ENCODE peak calls at places on chromosomes 1 and 21, in four cellular contexts. Y, C, U and L are unnamed samples.

GRCh38 chr1:16418823-16419425 is 18.3 kb downstream of the SPATA21 start:
- DNase-seq in C (no peak), U (no peak), Y (no peak), L (no peak)

GRCh38 chr1:228646717-228647522 is 88.4 kb upstream of the RHOU start:
- DNase-seq in C (no peak), U (no peak), Y (peak; percentile 55), L (peak; percentile 66)

GRCh38 chr1:236261898-236262297 is 19.9 kb downstream of the ERO1B start:
- DNase-seq in Y (no peak), U (no peak), C (no peak), L (no peak)

GRCh38 chr1:8389962-8390535 is 72.1 kb downstream of the SLC45A1 start:
- DNase-seq in U (no peak), C (no peak), Y (no peak), L (no peak)

GRCh38 chr1:215594640-215595039 is 27.5 kb downstream of the KCTD3 start:
- DNase-seq in U (no peak), Y (no peak), C (no peak), L (no peak)

GRCh38 chr1:40078512-40079333 is 18.3 kb downstream of the PPT1 start:
- DNase-seq in C (no peak), Y (peak; percentile 70), U (peak; percentile 72), L (peak; percentile 79)

GRCh38 chr1:8739377-8739776 is 78.1 kb downstream of the RERE start:
- DNase-seq in C (no peak), U (no peak), Y (no peak), L (no peak)

GRCh38 chr1:55468438-55468837 is 253.3 kb upstream of the USP24 start:
- DNase-seq in U (no peak), Y (peak; percentile 31), C (no peak), L (no peak)

GRCh38 chr1:43317817-43318471 is 17.2 kb downstream of the TIE1 start:
- DNase-seq in U (peak; percentile 59), Y (no peak), C (no peak), L (no peak)

GRCh38 chr1:235246022-235246948 is 81.7 kb downstream of the ARID4B start:
- DNase-seq in U (no peak), Y (no peak), C (no peak), L (no peak)

GRCh38 chr1:44721521-44722361 is 9.2 kb downstream of the RNU5D-1 start:
- DNase-seq in Y (peak; percentile 43), U (peak; percentile 92), C (peak; percentile 99), L (no peak)

GRCh38 chr1:906532-907420 is 16.9 kb upstream of the SAMD11 start:
- DNase-seq in C (no peak), U (no peak), Y (peak; percentile 19), L (no peak)

GRCh38 chr1:199549424-199549823 is 478.1 kb upstream of the NR5A2 start:
- DNase-seq in U (no peak), C (no peak), Y (no peak), L (no peak)

GRCh38 chr21:31536138-31536537 is 123.4 kb upstream of the SOD1 start:
- DNase-seq in C (no peak), U (no peak), Y (no peak), L (no peak)

GRCh38 chr1:8343044-8343443 is 25.1 kb downstream of the SLC45A1 start:
- DNase-seq in U (no peak), Y (no peak), C (no peak), L (no peak)

GRCh38 chr1:63693956-63694607 is 79.7 kb upstream of the ROR1 start:
- DNase-seq in C (no peak), Y (no peak), U (no peak), L (no peak)

GRCh38 chr21:35099310-35099709 is 50.2 kb upstream of the RUNX1 start:
- DNase-seq in C (no peak), U (no peak), Y (no peak), L (no peak)

GRCh38 chr1:248853668-248854375 is 5.1 kb downstream of the ZNF692 start:
- DNase-seq in U (no peak), Y (no peak), C (no peak), L (no peak)

GRCh38 chr21:37528150-37528937 is 161.8 kb downstream of the DYRK1A start:
- DNase-seq in C (no peak), U (peak; percentile 44), Y (no peak), L (no peak)

GRCh38 chr1:210496063-210496462 is 167.4 kb downstream of the HHAT start:
- DNase-seq in C (no peak), Y (no peak), U (no peak), L (no peak)

GRCh38 chr1:211474426-211474825 is 17.5 kb downstream of the RD3 start:
- DNase-seq in C (no peak), U (peak; percentile 15), Y (no peak), L (no peak)

GRCh38 chr1:220113136-220113695 is 19.3 kb downstream of the IARS2 start:
- DNase-seq in U (peak; percentile 59), C (no peak), Y (peak; percentile 52), L (no peak)

DNA sequence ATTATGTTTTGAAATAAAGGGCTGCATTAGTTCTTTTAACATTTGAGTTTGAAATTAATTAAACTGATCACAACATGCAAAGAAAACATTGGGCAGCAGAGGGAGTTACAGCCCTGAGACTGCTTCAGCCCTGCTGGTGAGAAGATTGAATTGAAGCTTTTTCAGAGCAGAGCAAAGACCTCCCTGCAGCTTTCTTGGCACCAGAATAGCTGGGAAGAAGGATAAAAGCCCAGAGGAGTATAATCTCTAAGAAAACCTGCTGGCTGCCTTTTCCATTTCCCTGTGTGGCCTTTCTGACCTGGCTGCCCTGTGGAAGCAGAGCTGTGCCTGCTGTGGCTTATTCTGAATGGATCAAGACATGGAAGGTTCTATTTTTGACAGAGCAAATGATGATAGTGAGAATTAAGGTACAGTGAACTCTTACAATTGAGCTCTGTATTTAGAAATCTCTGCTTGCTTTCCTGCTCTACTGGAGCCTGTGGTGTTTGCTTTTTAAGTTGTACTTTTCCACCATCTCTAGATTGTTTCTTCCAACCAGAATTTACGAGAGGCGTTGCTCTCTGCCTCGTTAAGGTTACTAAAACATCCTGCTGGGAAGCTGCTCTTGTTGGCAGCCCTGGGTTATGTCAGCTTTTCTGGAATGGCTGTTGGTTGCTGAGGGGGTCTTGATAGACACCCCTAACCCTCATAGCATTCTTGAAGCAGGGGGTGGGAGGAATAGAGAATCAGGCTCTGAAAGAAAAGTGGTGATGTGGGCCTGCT is 9.9 kb downstream of the SNRPE start:
- DNase-seq in U (peak; percentile 67), Y (peak; percentile 70), C (no peak), L (peak; percentile 19)
- TF ChIP-seq TAF1 in U (no peak), Y (no peak), C (no peak), L (no peak)

DNA sequence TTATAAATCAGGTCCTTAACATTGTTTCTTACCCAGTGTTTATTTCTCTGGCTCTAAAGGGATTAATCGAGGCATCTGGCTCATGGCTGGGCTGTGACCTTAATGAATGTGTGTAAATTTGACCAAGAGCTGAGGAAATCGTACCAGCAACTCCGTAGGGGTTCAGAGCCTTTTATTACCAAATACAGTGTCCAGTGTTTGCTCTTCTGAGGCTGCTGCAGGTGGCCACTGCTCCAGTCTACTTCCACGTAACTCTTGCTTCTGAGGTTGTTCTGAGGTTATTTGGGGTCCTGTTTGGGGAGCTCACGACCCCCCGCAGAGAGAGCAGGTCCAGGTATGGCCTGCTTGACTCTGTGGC is 33.6 kb downstream of the MAN1C1 start:
- DNase-seq in U (no peak), Y (no peak), C (no peak), L (peak; percentile 29)
- TF ChIP-seq SIN3A in U (no peak), Y (no peak), C (no peak), L (no peak)

DNA sequence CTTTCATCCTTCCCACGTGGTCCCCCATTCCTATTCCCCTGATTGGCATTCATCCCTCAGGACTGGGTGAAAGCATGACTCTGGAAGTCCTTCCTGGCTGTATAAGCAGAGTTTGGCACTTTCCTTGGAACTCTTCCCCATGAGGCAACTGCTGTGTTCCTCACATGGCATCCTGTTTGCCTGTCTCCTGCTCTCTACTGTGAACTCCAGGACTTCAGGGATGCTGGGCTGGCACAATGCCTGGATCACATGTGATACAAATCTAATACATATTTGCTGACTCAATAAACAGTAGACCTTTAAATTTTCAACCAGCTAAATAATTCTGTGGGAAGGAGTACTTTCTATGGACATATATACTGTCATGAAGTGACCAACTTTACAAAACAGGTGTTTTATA is 46.8 kb upstream of the EDEM3 start:
- DNase-seq in C (no peak), Y (no peak), U (no peak), L (no peak)
- TF ChIP-seq MAX in C (no peak), Y (peak; percentile 83), U (no peak), L (no peak)

DNA sequence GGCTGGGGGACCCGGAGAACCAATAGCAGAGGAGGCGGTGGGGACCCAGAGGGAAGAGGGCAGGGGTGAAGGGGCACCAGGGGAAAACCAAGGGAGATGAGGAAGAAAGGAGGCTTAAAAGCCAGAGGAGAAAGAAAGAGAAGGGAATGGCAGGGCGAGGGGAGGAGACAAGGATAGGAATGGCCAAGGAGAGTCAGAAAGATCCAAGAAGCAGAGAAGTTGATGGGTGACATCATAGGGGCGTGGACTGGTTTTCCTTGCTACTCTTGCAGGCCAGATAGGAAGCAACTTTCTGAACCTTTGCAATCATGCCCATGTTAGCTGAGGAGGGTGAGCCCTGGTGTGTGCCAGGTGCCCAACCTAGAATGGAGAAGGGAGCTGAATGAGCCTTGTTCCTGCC is 5.4 kb downstream of the NPR1 start:
- DNase-seq in Y (no peak), U (no peak), C (no peak), L (no peak)
- TF ChIP-seq TAF1 in Y (no peak), U (no peak), C (no peak), L (no peak)